ENCODE peak calls at places on chromosomes 11 and 22, in five cellular contexts. O is HepG2, N is foreskin fibroblast, S is SK-N-SH, J is AG10803. F is an unnamed sample.
A peak's percentile ranks its signal among the peaks of the same experiment; 100 is the strongest.

GRCh38 chr11:75668508-75669297 is at the start of gene MAP6:
- DNase-seq in O (no peak), N (peak; percentile 58), S (peak; percentile 85), J (no peak), F (no peak)

GRCh38 chr11:86743223-86744118 is 56.9 kb upstream of the PRSS23 start:
- DNase-seq in O (peak; percentile 57), N (peak; percentile 98), S (no peak), J (peak; percentile 99), F (peak; percentile 93)

GRCh38 chr11:129972596-129972995 is 30.0 kb downstream of the PRDM10 start:
- DNase-seq in O (no peak), N (no peak), S (no peak), J (no peak), F (no peak)

GRCh38 chr11:3340025-3340424 is 38.9 kb downstream of the ZNF195 start:
- DNase-seq in O (no peak), N (peak; percentile 84), S (no peak), J (peak; percentile 83), F (peak; percentile 6)

GRCh38 chr11:123616505-123617198 is 37.8 kb downstream of the SCN3B start:
- DNase-seq in O (no peak), N (peak; percentile 81), S (peak; percentile 67), J (peak; percentile 81), F (peak; percentile 16)

GRCh38 chr11:64859542-64860414 is 15.3 kb upstream of the CDC42BPG start:
- DNase-seq in O (no peak), N (no peak), S (no peak), J (no peak), F (no peak)

GRCh38 chr11:8828580-8829358 is 82.2 kb upstream of the AKIP1 start:
- DNase-seq in O (no peak), N (peak; percentile 61), S (no peak), J (peak; percentile 46), F (no peak)

GRCh38 chr11:86475027-86475426 is 100.3 kb downstream of the CCDC81 start:
- DNase-seq in O (no peak), N (no peak), S (no peak), J (no peak), F (no peak)

GRCh38 chr11:132941024-132941646 is 591.2 kb downstream of the OPCML start:
- DNase-seq in O (no peak), N (peak; percentile 62), S (peak; percentile 56), J (peak; percentile 48), F (peak; percentile 2)

GRCh38 chr11:12089041-12089440 is 21.3 kb upstream of the MICAL2 start:
- DNase-seq in O (no peak), N (no peak), S (no peak), J (no peak), F (no peak)

GRCh38 chr11:102447193-102447592 is 5.4 kb downstream of the TMEM123 start:
- DNase-seq in O (no peak), N (no peak), S (no peak), J (no peak), F (no peak)

GRCh38 chr22:30526656-30527055 is 19.9 kb downstream of the SEC14L6 start:
- DNase-seq in O (no peak), N (no peak), S (no peak), J (no peak), F (no peak)

GRCh38 chr11:79308429-79308828 is 132.4 kb downstream of the TENM4 start:
- DNase-seq in O (no peak), N (no peak), S (no peak), J (no peak), F (no peak)

GRCh38 chr11:31455177-31455576 is 54.2 kb downstream of the IMMP1L start:
- DNase-seq in O (no peak), N (no peak), S (no peak), J (no peak), F (no peak)

GRCh38 chr11:121024989-121025388 is 1.1 kb downstream of the TBCEL start:
- DNase-seq in O (peak; percentile 30), N (peak; percentile 38), S (no peak), J (peak; percentile 42), F (no peak)

GRCh38 chr11:3165152-3165705 is at the start of gene OSBPL5:
- DNase-seq in O (no peak), N (peak; percentile 93), S (peak; percentile 90), J (peak; percentile 69), F (no peak)

GRCh38 chr11:19349340-19350025 is 108.7 kb upstream of the E2F8 start:
- DNase-seq in O (no peak), N (no peak), S (no peak), J (no peak), F (no peak)
- H3K4me3 ChIP-seq in O (no peak overlapping the region), N (no peak overlapping the region), S (no peak overlapping the region), J (no peak overlapping the region), F (no peak overlapping the region)

GRCh38 chr22:39527481-39527961 is 5.0 kb downstream of the RPS19BP1 start:
- DNase-seq in O (peak; percentile 74), N (no peak), S (no peak), J (no peak), F (no peak)
- H3K4me3 ChIP-seq in O (no peak overlapping the region), N (no peak overlapping the region), S (no peak overlapping the region), J (no peak overlapping the region), F (no peak overlapping the region)

DNA sequence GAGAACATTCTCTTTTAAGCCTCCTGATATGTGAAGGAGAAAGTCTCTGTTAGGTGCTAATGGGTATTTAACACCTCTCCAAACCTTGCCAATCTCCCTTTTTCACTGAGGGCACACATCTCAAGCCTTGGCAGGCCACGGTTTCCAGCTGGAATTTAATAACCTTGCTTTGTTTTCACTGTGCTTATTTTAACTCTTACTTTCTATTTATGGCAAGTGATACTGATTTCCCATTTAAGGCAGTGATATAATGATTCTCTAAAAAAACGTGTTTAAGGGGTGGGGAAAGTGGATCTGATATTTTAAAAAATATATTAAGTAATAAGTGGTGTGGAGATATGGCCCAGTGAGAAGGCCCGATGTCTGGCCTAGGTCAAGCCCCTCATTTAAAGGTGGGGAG is 1.1 kb upstream of the RASD2 start:
- DNase-seq in O (no peak), N (no peak), S (no peak), J (no peak), F (no peak)
- H3K4me3 ChIP-seq in O (no peak overlapping the region), N (peak overlapping the region; percentile 52), S (no peak overlapping the region), J (peak overlapping the region; percentile 39), F (peak overlapping the region; percentile 37)

GRCh38 chr22:47167056-47167455 is 404.6 kb downstream of the TBC1D22A start:
- DNase-seq in O (no peak), N (no peak), S (no peak), J (no peak), F (no peak)

GRCh38 chr22:47169801-47170140 is 407.3 kb downstream of the TBC1D22A start:
- DNase-seq in O (no peak), N (no peak), S (no peak), J (no peak), F (no peak)

GRCh38 chr22:47171441-47172221 is 409.2 kb downstream of the TBC1D22A start:
- DNase-seq in O (no peak), N (no peak), S (no peak), J (no peak), F (no peak)

GRCh38 chr22:47168441-47168840 is 406.0 kb downstream of the TBC1D22A start:
- DNase-seq in O (no peak), N (no peak), S (no peak), J (no peak), F (no peak)

DNA sequence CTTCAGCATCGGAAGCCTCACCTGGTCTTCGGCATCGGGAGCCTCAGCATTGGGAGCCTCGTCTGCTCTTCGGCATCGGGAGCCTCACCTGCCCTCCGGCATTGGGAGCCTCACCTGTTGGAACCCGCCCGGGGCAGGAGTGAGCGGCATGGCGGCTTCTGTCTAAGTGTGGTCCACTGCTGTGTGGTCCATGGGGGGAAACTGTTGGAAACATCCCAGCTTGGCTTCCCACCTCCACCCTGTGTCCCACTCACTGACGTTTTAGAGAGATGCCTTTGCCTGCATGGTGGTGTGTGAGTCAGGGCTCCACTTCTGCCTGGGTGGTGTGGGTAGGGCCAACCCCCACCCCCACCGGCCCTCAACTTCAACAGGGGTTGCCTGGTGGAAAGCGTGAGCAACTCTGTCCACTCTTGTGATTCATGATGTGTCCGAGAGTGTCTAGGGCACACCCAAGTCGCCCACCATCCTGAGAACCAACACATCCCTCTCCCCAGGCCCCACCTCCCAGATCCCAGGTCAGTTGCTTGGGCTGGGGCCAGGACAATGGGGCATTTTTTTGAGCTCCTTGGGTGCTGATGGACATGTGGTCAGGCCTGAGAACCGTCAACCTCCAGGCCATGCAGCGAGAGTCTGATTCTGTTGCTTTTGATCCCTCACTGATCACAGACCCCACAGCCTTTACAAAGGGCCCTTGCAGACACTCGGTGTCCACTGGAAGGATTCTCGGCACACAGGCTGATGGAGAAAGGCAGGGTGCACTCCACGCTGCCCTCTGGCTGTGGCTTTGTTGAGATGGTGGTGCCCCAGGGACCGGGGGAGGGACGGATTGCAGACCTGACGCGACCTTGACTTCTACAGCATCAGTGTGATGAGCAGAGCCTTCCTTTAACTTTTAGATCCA is 406.7 kb downstream of the TBC1D22A start:
- DNase-seq in O (peak; percentile 10), N (no peak), S (peak; percentile 59), J (no peak), F (no peak)
- H3K4me3 ChIP-seq in O (no peak overlapping the region), N (no peak overlapping the region), S (no peak overlapping the region), J (no peak overlapping the region), F (no peak overlapping the region)

DNA sequence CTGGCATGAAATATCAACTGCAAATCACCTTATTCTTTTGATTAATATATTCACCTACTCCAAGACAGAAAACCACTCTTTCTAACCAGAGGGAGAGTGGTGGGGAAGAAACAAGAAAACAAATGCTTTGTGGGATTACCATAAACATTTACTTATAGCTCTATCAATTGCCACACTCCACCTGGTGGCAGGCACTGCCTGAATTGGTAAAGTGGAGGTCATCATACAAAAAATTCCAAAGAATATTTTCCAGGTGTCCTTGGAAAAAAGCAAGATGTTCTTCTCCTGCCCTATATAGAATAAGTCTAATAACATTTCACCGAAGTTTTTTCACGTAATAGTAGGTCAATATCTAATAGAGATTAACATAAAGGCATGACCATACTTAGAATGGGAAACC is 45.3 kb downstream of the PHF21A start:
- DNase-seq in O (no peak), N (no peak), S (no peak), J (no peak), F (no peak)
- H3K4me3 ChIP-seq in O (no peak overlapping the region), N (no peak overlapping the region), S (no peak overlapping the region), J (no peak overlapping the region), F (no peak overlapping the region)

GRCh38 chr11:128451651-128452470 is 135.5 kb downstream of the ETS1 start:
- DNase-seq in O (peak; percentile 82), N (peak; percentile 20), S (no peak), J (peak; percentile 34), F (no peak)
- H3K4me3 ChIP-seq in O (peak overlapping the region; percentile 8), N (no peak overlapping the region), S (no peak overlapping the region), J (no peak overlapping the region), F (no peak overlapping the region)

GRCh38 chr22:37281646-37282384 is 493 bp upstream of the CYTH4 start:
- DNase-seq in O (no peak), N (no peak), S (no peak), J (no peak), F (no peak)
- H3K4me3 ChIP-seq in O (no peak overlapping the region), N (no peak overlapping the region), S (no peak overlapping the region), J (no peak overlapping the region), F (no peak overlapping the region)

GRCh38 chr11:67283490-67283963 is 5.6 kb upstream of the ANKRD13D start:
- DNase-seq in O (no peak), N (no peak), S (no peak), J (no peak), F (no peak)
- H3K4me3 ChIP-seq in O (no peak overlapping the region), N (no peak overlapping the region), S (no peak overlapping the region), J (no peak overlapping the region), F (no peak overlapping the region)

GRCh38 chr11:110818032-110818687 is 105.9 kb upstream of the ARHGAP20 start:
- DNase-seq in O (no peak), N (peak; percentile 72), S (no peak), J (peak; percentile 25), F (peak; percentile 11)
- H3K4me3 ChIP-seq in O (no peak overlapping the region), N (no peak overlapping the region), S (no peak overlapping the region), J (no peak overlapping the region), F (no peak overlapping the region)

F was measured in HFF-Myc.